ENCODE peak calls at places on chromosomes 1 and 21, in five cellular contexts. O is CD8-positive, alpha-beta T cell; S is mucosa of descending colon; F is lower lobe of right lung; Q is astrocyte of the spinal cord. L is an unnamed sample.

GRCh38 chr1:94690033-94690712 is 130.0 kb upstream of the SLC44A3 start:
- DNase-seq in O (no peak), S (no peak), F (no peak), Q (peak), L (peak)

GRCh38 chr1:41465741-41466140 is 18.7 kb downstream of the EDN2 start:
- DNase-seq in O (no peak), S (no peak), F (no peak), Q (no peak), L (no peak)

GRCh38 chr1:15053091-15053657 is 100.4 kb upstream of the TMEM51 start:
- DNase-seq in O (no peak), S (no peak), F (no peak), Q (no peak), L (no peak)

GRCh38 chr1:6260961-6261614 is at the start of gene GPR153:
- DNase-seq in O (peak), S (peak), F (no peak), Q (peak), L (no peak)

GRCh38 chr1:87466621-87467020 is 137.9 kb downstream of the LMO4 start:
- DNase-seq in O (no peak), S (no peak), F (no peak), Q (no peak), L (no peak)

GRCh38 chr21:31366825-31367224 is 22.8 kb upstream of the TIAM1 start:
- DNase-seq in O (no peak), S (no peak), F (no peak), Q (peak), L (peak)

GRCh38 chr1:51328926-51329325 is 1.4 kb downstream of the TTC39A start:
- DNase-seq in O (no peak), S (no peak), F (no peak), Q (no peak), L (no peak)

GRCh38 chr21:32185103-32185502 is 93.7 kb downstream of the MIS18A start:
- DNase-seq in O (no peak), S (no peak), F (no peak), Q (no peak), L (no peak)

GRCh38 chr1:169648709-169649108 is 18.8 kb upstream of the SELP start:
- DNase-seq in O (no peak), S (no peak), F (no peak), Q (no peak), L (no peak)

GRCh38 chr1:81974883-81975555 is 174.3 kb downstream of the ADGRL2 start:
- DNase-seq in O (no peak), S (no peak), F (no peak), Q (no peak), L (no peak)

GRCh38 chr1:21174638-21175323 is 1.9 kb downstream of the EIF4G3 start:
- DNase-seq in O (no peak), S (no peak), F (no peak), Q (peak), L (peak)

GRCh38 chr1:44072204-44072603 is 40.9 kb upstream of the SLC6A9 start:
- DNase-seq in O (no peak), S (no peak), F (no peak), Q (peak), L (peak)

GRCh38 chr1:155062151-155062686 is 1.3 kb upstream of the EFNA4 start:
- DNase-seq in O (no peak), S (peak), F (no peak), Q (no peak), L (no peak)

GRCh38 chr21:44713130-44713529 is 1.8 kb upstream of the TSPEAR start:
- DNase-seq in O (no peak), S (no peak), F (no peak), Q (no peak), L (no peak)

GRCh38 chr1:192524223-192524622 is 51.4 kb upstream of the RGS1 start:
- DNase-seq in O (no peak), S (no peak), F (no peak), Q (peak), L (peak)

GRCh38 chr1:106680922-106681321 is 375.6 kb upstream of the PRMT6 start:
- DNase-seq in O (no peak), S (no peak), F (no peak), Q (no peak), L (no peak)

GRCh38 chr1:47689894-47690293 is 252.1 kb downstream of the FOXD2 start:
- DNase-seq in O (no peak), S (peak), F (no peak), Q (no peak), L (no peak)

GRCh38 chr1:179424610-179425009 is 58.8 kb downstream of the AXDND1 start:
- DNase-seq in O (no peak), S (no peak), F (no peak), Q (no peak), L (no peak)

GRCh38 chr1:56123421-56123820 is 455.9 kb downstream of the PLPP3 start:
- DNase-seq in O (no peak), S (no peak), F (no peak), Q (peak), L (peak)

DNA sequence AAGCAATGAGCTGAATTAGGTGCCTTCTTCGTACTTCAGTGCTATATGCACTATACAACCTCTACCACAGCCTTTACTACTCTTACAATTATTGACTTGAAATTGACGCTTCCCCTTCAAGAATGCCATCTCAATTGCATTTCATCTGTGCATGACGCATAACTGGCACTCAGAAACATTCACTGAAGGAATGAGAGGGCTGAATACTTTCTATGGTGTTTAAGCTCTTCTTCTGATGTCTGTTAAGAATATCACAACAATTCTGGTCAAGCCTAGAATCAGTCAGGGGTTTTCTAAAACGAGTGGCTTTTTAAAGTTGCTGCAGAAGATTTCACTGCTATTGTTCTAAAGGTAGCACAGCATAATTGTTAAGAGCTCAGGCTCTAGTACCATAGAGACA is 11.5 kb downstream of the DENND1B start:
- DNase-seq in O (no peak), S (no peak), F (no peak), Q (no peak), L (no peak)
- H3K4me3 ChIP-seq in O (no peak), S (no peak), F (no peak), Q (no peak), L (no peak)

GRCh38 chr1:211519602-211520001 is 27.6 kb upstream of the RD3 start:
- DNase-seq in O (no peak), S (no peak), F (no peak), Q (no peak), L (no peak)

GRCh38 chr1:211518330-211519289 is 26.6 kb upstream of the RD3 start:
- DNase-seq in O (no peak), S (no peak), F (no peak), Q (no peak), L (no peak)

GRCh38 chr1:211521102-211521815 is 29.3 kb upstream of the RD3 start:
- DNase-seq in O (no peak), S (no peak), F (no peak), Q (no peak), L (no peak)

GRCh38 chr1:211522804-211523203 is 30.8 kb upstream of the RD3 start:
- DNase-seq in O (no peak), S (no peak), F (no peak), Q (no peak), L (no peak)

DNA sequence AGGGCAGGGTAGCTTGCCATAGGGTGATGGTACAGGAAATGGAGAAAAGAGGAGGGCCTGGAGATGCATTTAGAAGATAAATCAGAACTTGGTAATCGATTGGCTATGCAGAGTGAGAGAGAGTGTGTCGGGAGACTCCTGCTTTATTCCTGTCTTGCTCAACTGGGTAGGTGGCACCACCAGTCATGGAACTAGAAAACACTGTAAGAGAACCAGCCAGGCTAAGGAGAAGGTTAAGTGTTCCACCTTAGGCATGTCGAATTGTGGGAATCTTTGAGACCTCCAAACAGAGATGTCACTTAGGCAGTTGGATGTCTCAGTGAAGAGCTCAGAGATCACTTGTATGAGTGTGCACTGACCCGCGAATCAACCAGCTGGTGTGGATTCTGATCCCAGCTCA is 28.7 kb upstream of the RD3 start:
- DNase-seq in O (no peak), S (peak), F (no peak), Q (no peak), L (peak)
- TF ChIP-seq CTCF in O (no peak), S (no peak), F (no peak), Q (peak), L (peak)

DNA sequence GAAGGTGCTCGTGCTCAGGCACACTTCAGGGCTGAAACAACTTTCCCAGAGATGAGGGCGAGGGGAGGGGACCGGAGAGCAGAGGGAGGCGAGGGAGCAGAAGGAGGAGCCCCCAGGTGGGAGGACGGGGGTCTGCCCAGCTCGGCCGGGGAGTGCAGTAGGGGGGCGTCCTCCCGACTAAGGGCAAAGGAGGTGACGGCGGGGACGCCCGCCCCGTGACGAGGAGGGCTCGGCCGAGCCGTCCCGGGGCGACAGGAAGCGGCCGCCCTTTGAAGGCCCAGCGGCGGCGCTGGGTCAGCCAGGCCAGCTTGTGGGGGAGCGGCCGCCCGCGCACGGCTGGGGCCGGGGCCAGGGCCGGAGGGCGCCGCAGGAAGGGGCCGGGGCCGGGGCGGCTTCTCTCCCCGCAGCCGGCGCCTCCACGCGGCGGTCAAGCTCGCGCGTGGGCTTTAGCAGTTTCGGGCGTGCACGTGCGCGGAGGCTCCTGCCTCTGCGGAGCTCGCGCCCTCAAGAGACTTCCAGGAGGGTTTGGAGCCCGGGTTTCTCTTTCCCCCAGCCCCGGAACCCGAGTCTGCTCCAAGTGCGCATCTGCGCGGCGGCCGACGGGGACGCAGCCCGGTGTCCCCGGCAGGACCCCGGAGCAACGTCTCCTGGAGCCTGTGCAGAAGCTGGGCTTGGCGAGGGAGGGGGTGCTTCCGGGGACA is 100.8 kb upstream of the SLC45A1 start:
- DNase-seq in O (peak), S (peak), F (peak), Q (no peak), L (no peak)
- H3K4me3 ChIP-seq in O (peak), S (no peak), F (peak), Q (no peak), L (peak)

GRCh38 chr1:24540051-24540905 is 15.6 kb upstream of the NCMAP start:
- DNase-seq in O (no peak), S (no peak), F (no peak), Q (no peak), L (no peak)
- TF ChIP-seq CTCF in O (no peak), S (no peak), F (no peak), Q (no peak), L (no peak)

GRCh38 chr1:50257029-50257428 is 148.3 kb downstream of the ELAVL4 start:
- DNase-seq in O (no peak), S (no peak), F (no peak), Q (no peak), L (no peak)

GRCh38 chr1:50246869-50247268 is 138.1 kb downstream of the ELAVL4 start:
- DNase-seq in O (no peak), S (no peak), F (no peak), Q (peak), L (no peak)

DNA sequence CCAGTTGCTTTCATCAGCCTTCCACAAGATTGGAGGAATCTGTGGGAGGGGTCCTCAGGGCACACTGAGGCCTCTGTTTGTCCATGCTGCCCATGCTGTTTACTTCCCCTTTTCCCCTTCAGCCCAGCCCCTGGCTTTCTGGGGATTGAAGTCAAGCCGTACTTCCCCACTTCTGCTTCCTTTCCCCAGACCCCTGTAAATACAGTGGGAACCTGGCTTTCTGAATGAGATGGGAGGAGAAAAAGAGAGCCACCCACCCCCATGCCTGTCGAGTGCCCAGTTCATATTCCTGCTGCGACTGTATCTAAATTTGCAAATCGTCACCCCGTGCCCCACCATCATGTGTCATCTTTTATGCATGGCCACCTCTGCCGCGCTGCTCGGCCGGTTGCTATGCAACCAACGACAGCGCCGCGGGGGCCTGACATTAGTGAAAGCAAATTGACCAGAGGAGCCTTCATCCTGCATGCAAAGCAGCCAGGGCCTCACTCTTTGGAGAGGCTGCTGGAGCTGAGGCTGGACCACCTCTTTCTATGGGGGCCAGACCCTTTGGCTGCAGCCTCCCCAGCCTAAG is 143.0 kb downstream of the ELAVL4 start:
- DNase-seq in O (no peak), S (no peak), F (no peak), Q (no peak), L (no peak)
- H3K4me3 ChIP-seq in O (no peak), S (no peak), F (no peak), Q (no peak), L (no peak)

GRCh38 chr1:221478050-221478949 is 263.6 kb downstream of the DUSP10 start:
- DNase-seq in O (peak), S (peak), F (no peak), Q (peak), L (peak)
- TF ChIP-seq CTCF in O (peak), S (no peak), F (peak), Q (peak), L (peak)

GRCh38 chr1:227432981-227433380 is 114.7 kb upstream of the CDC42BPA start:
- DNase-seq in O (no peak), S (no peak), F (no peak), Q (no peak), L (no peak)

GRCh38 chr1:227434808-227435207 is 116.5 kb upstream of the CDC42BPA start:
- DNase-seq in O (no peak), S (no peak), F (no peak), Q (no peak), L (no peak)

GRCh38 chr1:227440167-227440566 is 121.9 kb upstream of the CDC42BPA start:
- DNase-seq in O (no peak), S (no peak), F (no peak), Q (no peak), L (no peak)

GRCh38 chr1:227433663-227434062 is 115.4 kb upstream of the CDC42BPA start:
- DNase-seq in O (no peak), S (no peak), F (no peak), Q (no peak), L (no peak)

GRCh38 chr1:227437495-227438008 is 119.3 kb upstream of the CDC42BPA start:
- DNase-seq in O (no peak), S (no peak), F (no peak), Q (peak), L (peak)
- H3K4me3 ChIP-seq in O (no peak), S (no peak), F (peak), Q (peak), L (peak)

GRCh38 chr1:109598156-109598555 is 21.3 kb downstream of the GNAT2 start:
- DNase-seq in O (no peak), S (no peak), F (no peak), Q (no peak), L (no peak)

GRCh38 chr1:109595540-109595939 is 23.9 kb downstream of the GNAT2 start:
- DNase-seq in O (no peak), S (no peak), F (no peak), Q (no peak), L (peak)

GRCh38 chr1:109603229-109603628 is 16.2 kb downstream of the GNAT2 start:
- DNase-seq in O (no peak), S (no peak), F (no peak), Q (no peak), L (no peak)

DNA sequence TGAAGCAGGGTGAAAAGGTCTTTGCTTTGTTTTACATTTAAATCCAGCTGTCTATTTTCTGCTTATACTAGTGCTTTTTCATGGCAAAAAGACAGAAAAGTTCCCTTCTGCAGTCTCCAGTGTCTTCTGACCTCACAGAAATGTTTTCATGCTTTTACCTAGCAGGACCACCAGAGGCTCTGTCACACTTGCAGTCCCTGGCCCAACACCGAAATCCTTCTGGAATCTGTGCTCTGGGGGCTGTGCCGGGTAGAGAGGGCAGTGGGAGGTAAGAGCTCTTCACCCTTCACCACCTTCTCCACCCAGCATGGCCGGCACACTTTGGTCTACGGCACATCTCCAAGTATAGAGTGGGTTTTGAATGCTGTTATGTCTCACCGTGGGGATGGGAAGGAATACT is 20.8 kb downstream of the GNAT2 start:
- DNase-seq in O (no peak), S (no peak), F (no peak), Q (no peak), L (no peak)
- TF ChIP-seq CTCF in O (no peak), S (no peak), F (no peak), Q (peak), L (peak)

L was measured in fibroblast of the aortic adventitia.